ENCODE peak calls at places on chromosomes 7 and 10, in five cellular contexts. T is endothelial cell; R is NCI-H774; K is CD8-positive, alpha-beta T cell; G is skeletal muscle cell. M is an unnamed sample.

GRCh38 chr10:71795248-71795647 is 21.9 kb upstream of the VSIR start:
- DNase-seq in T (peak; percentile 54), R (no peak), K (no peak), G (no peak), M (no peak)

GRCh38 chr10:115073796-115074195 is 19.4 kb upstream of the ATRNL1 start:
- DNase-seq in G (no peak), R (no peak), T (no peak), K (no peak), M (no peak)

GRCh38 chr7:220151-220841 is 27.9 kb downstream of the FAM20C start:
- DNase-seq in T (peak; percentile 23), R (no peak), K (no peak), G (no peak), M (no peak)

GRCh38 chr10:23095966-23096813 is 811 bp downstream of the MSRB2 start:
- DNase-seq in T (peak; percentile 25), G (peak; percentile 26), K (peak; percentile 17), R (no peak), M (no peak)

GRCh38 chr7:91347288-91347687 is 83.1 kb downstream of the FZD1 start:
- DNase-seq in R (no peak), G (peak; percentile 24), T (no peak), K (no peak), M (no peak)

GRCh38 chr7:105003275-105003674 is 10.7 kb upstream of the KMT2E start:
- DNase-seq in R (no peak), K (peak; percentile 51), G (no peak), T (no peak), M (no peak)

GRCh38 chr7:147567043-147567442 is 1023.5 kb upstream of the C7orf33 start:
- DNase-seq in K (no peak), G (no peak), T (no peak), R (no peak), M (no peak)

GRCh38 chr7:121531175-121532070 is 135.3 kb upstream of the FAM3C start:
- DNase-seq in T (no peak), R (no peak), K (no peak), G (no peak), M (no peak)

GRCh38 chr7:51647931-51648351 is 331.3 kb upstream of the COBL start:
- DNase-seq in K (no peak), R (peak; percentile 21), T (no peak), G (no peak), M (no peak)

GRCh38 chr7:140317597-140317996 is 80.7 kb downstream of the SLC37A3 start:
- DNase-seq in K (no peak), T (no peak), G (no peak), R (no peak), M (no peak)

GRCh38 chr10:84308481-84309304 is 19.7 kb upstream of the CCSER2 start:
- DNase-seq in R (no peak), K (peak; percentile 34), T (no peak), G (peak; percentile 48), M (no peak)

M was measured in T follicular helper cell.